ENCODE peak calls at places on chromosomes 5 and 9, in seven cellular contexts. V is tibial artery, L is HEK293T, G is Caki2, P is left ventricle myocardium inferior, I is posterior cingulate gyrus, K is PC-3. M is an unnamed sample.

GRCh38 chr9:83130541-83130940 is 67.6 kb upstream of the RASEF start:
- DNase-seq in G (peak), P (no peak), I (no peak), V (no peak), K (peak), L (no peak), M (no peak)

GRCh38 chr9:34457266-34458012 is 931 bp downstream of the FAM219A start:
- DNase-seq in P (peak), L (peak), G (peak), V (peak), I (peak), K (peak), M (peak)

GRCh38 chr5:139726248-139726647 is 69.4 kb upstream of the PSD2 start:
- DNase-seq in G (peak), K (no peak), V (no peak), I (no peak), L (no peak), P (no peak), M (no peak)

GRCh38 chr5:45799388-45799787 is 103.2 kb upstream of the HCN1 start:
- DNase-seq in K (no peak), V (no peak), L (no peak), P (no peak), G (no peak), I (no peak), M (no peak)

GRCh38 chr9:127452481-127453092 is 1.3 kb downstream of the LRSAM1 start:
- DNase-seq in L (no peak), G (no peak), I (no peak), P (peak), V (peak), K (peak), M (no peak)

GRCh38 chr5:116571568-116572321 is 2.9 kb downstream of the SEMA6A start:
- DNase-seq in V (no peak), I (no peak), G (peak), P (no peak), L (peak), K (no peak), M (no peak)

GRCh38 chr5:590343-590742 is 21.8 kb upstream of the CEP72 start:
- DNase-seq in L (no peak), P (no peak), G (no peak), V (no peak), K (no peak), I (no peak), M (no peak)

GRCh38 chr5:11407553-11408145 is 496.6 kb downstream of the CTNND2 start:
- DNase-seq in P (no peak), G (no peak), K (no peak), L (no peak), I (peak), V (no peak), M (no peak)

GRCh38 chr9:21465859-21466518 is 16.1 kb downstream of the IFNE start:
- DNase-seq in K (peak), I (no peak), V (no peak), L (peak), G (peak), P (no peak), M (peak)

GRCh38 chr9:35776018-35776417 is 15.4 kb upstream of the NPR2 start:
- DNase-seq in I (no peak), V (no peak), G (peak), L (no peak), P (no peak), K (no peak), M (no peak)

GRCh38 chr5:39093351-39093749 is 19.2 kb upstream of the RICTOR start:
- DNase-seq in G (no peak), V (no peak), L (no peak), P (no peak), I (no peak), K (peak), M (no peak)

GRCh38 chr9:35645736-35646582 is 4.8 kb downstream of the SIT1 start:
- DNase-seq in P (no peak), V (peak), L (peak), I (peak), G (no peak), K (peak), M (no peak)

GRCh38 chr5:53378590-53379247 is 101.7 kb upstream of the FST start:
- DNase-seq in I (no peak), L (no peak), G (no peak), K (peak), P (no peak), V (no peak), M (no peak)

GRCh38 chr9:127154390-127155191 is 32.2 kb upstream of the ANGPTL2 start:
- DNase-seq in V (peak), I (peak), P (peak), G (no peak), K (no peak), L (no peak), M (no peak)

GRCh38 chr5:108747111-108748009 is at the start of gene FER:
- DNase-seq in G (peak), V (peak), I (no peak), L (peak), K (peak), P (no peak), M (no peak)

GRCh38 chr5:172616730-172617129 is 24.3 kb upstream of the NEURL1B start:
- DNase-seq in I (no peak), L (no peak), V (no peak), K (no peak), P (peak), G (no peak), M (no peak)

GRCh38 chr9:74858753-74859414 is 28.8 kb downstream of the TRPM6 start:
- DNase-seq in I (no peak), K (no peak), L (no peak), G (no peak), P (no peak), V (no peak), M (no peak)

GRCh38 chr5:1278656-1279442 is 16.0 kb downstream of the TERT start:
- DNase-seq in P (peak), G (no peak), V (no peak), I (no peak), K (no peak), L (no peak), M (no peak)

GRCh38 chr9:69549310-69550202 is 122.6 kb downstream of the APBA1 start:
- DNase-seq in I (peak), K (peak), L (peak), G (peak), P (no peak), V (no peak), M (no peak)

GRCh38 chr9:91421022-91421765 is 2.4 kb downstream of the NFIL3 start:
- DNase-seq in I (peak), G (peak), V (no peak), K (no peak), L (peak), P (peak), M (no peak)

GRCh38 chr9:131270171-131271015 is 5.9 kb downstream of the FAM78A start:
- DNase-seq in I (no peak), L (no peak), G (no peak), K (no peak), V (peak), P (peak), M (no peak)

GRCh38 chr9:125888220-125888619 is 141.0 kb downstream of the PBX3 start:
- DNase-seq in L (no peak), V (no peak), K (no peak), I (no peak), G (no peak), P (no peak), M (no peak)

GRCh38 chr9:13707635-13708410 is 428.3 kb upstream of the MPDZ start:
- DNase-seq in I (no peak), P (no peak), G (no peak), V (no peak), K (peak), L (no peak), M (no peak)

GRCh38 chr9:78559449-78559885 is 262.5 kb downstream of the PSAT1 start:
- DNase-seq in I (no peak), V (no peak), L (no peak), P (no peak), G (no peak), K (peak), M (no peak)

GRCh38 chr5:2138896-2139295 is 256.2 kb upstream of the IRX4 start:
- DNase-seq in V (no peak), L (no peak), G (no peak), I (no peak), P (no peak), K (no peak), M (no peak)

GRCh38 chr5:171757853-171758535 is 27.6 kb upstream of the SMIM23 start:
- DNase-seq in G (peak), P (no peak), K (peak), I (no peak), V (no peak), L (no peak), M (no peak)

GRCh38 chr5:174426388-174426787 is 298.0 kb upstream of the MSX2 start:
- DNase-seq in G (no peak), P (no peak), I (no peak), K (no peak), V (no peak), L (no peak), M (no peak)

GRCh38 chr9:5719546-5719945 is 90.6 kb downstream of the RIC1 start:
- DNase-seq in V (no peak), K (peak), P (no peak), I (no peak), G (no peak), L (no peak), M (no peak)